ENCODE peak calls at places on chromosome 18, in eight cellular contexts. One of them, this sample, is unnamed.

GRCh38 chr18:6055711-6056110 is 160.4 kb upstream of the TMEM200C start:
- DNase-seq in central memory CD8-positive, alpha-beta T cell: no peak
- DNase-seq in OCI-M1: no peak
- DNase-seq in DMS 273 treated with DMSO at 0.1 percent for 48 hours: no peak
- DNase-seq in foreskin fibroblast: peak
- DNase-seq in DMS153: no peak
- DNase-seq in ascending aorta: no peak
- DNase-seq in left cardiac atrium: no peak
- DNase-seq in this sample: peak

GRCh38 chr18:12029786-12030571 is 48.7 kb downstream of the IMPA2 start:
- DNase-seq in left cardiac atrium: no peak
- DNase-seq in DMS153: no peak
- DNase-seq in central memory CD8-positive, alpha-beta T cell: no peak
- DNase-seq in OCI-M1: no peak
- DNase-seq in DMS 273 treated with DMSO at 0.1 percent for 48 hours: no peak
- DNase-seq in foreskin fibroblast: no peak
- DNase-seq in ascending aorta: no peak
- DNase-seq in this sample: no peak

GRCh38 chr18:44090453-44090852 is 590.2 kb upstream of the SETBP1 start:
- DNase-seq in left cardiac atrium: no peak
- DNase-seq in ascending aorta: no peak
- DNase-seq in OCI-M1: no peak
- DNase-seq in DMS 273 treated with DMSO at 0.1 percent for 48 hours: no peak
- DNase-seq in foreskin fibroblast: no peak
- DNase-seq in central memory CD8-positive, alpha-beta T cell: no peak
- DNase-seq in DMS153: no peak
- DNase-seq in this sample: no peak

GRCh38 chr18:39318008-39318407 is 1752.4 kb upstream of the CELF4 start:
- DNase-seq in left cardiac atrium: no peak
- DNase-seq in central memory CD8-positive, alpha-beta T cell: no peak
- DNase-seq in ascending aorta: no peak
- DNase-seq in DMS153: no peak
- DNase-seq in foreskin fibroblast: no peak
- DNase-seq in OCI-M1: no peak
- DNase-seq in DMS 273 treated with DMSO at 0.1 percent for 48 hours: no peak
- DNase-seq in this sample: no peak

GRCh38 chr18:14092625-14093361 is 39.4 kb downstream of the ZNF519 start:
- DNase-seq in left cardiac atrium: no peak
- DNase-seq in central memory CD8-positive, alpha-beta T cell: no peak
- DNase-seq in DMS 273 treated with DMSO at 0.1 percent for 48 hours: no peak
- DNase-seq in ascending aorta: no peak
- DNase-seq in foreskin fibroblast: no peak
- DNase-seq in OCI-M1: no peak
- DNase-seq in DMS153: no peak
- DNase-seq in this sample: no peak

GRCh38 chr18:79258447-79258846 is 137.3 kb upstream of the NFATC1 start:
- DNase-seq in OCI-M1: peak
- DNase-seq in DMS153: no peak
- DNase-seq in ascending aorta: no peak
- DNase-seq in foreskin fibroblast: no peak
- DNase-seq in DMS 273 treated with DMSO at 0.1 percent for 48 hours: no peak
- DNase-seq in central memory CD8-positive, alpha-beta T cell: no peak
- DNase-seq in left cardiac atrium: no peak
- DNase-seq in this sample: no peak

GRCh38 chr18:46174317-46175039 is 70.3 kb downstream of the HAUS1 start:
- DNase-seq in DMS 273 treated with DMSO at 0.1 percent for 48 hours: no peak
- DNase-seq in DMS153: no peak
- DNase-seq in foreskin fibroblast: peak
- DNase-seq in central memory CD8-positive, alpha-beta T cell: no peak
- DNase-seq in OCI-M1: peak
- DNase-seq in ascending aorta: no peak
- DNase-seq in left cardiac atrium: peak
- DNase-seq in this sample: peak

GRCh38 chr18:49300538-49300937 is 159.9 kb downstream of the DYM start:
- DNase-seq in central memory CD8-positive, alpha-beta T cell: no peak
- DNase-seq in OCI-M1: no peak
- DNase-seq in left cardiac atrium: no peak
- DNase-seq in DMS 273 treated with DMSO at 0.1 percent for 48 hours: no peak
- DNase-seq in foreskin fibroblast: no peak
- DNase-seq in ascending aorta: no peak
- DNase-seq in DMS153: no peak
- DNase-seq in this sample: no peak

GRCh38 chr18:41720226-41720625 is 234.8 kb upstream of the PIK3C3 start:
- DNase-seq in OCI-M1: no peak
- DNase-seq in DMS 273 treated with DMSO at 0.1 percent for 48 hours: no peak
- DNase-seq in central memory CD8-positive, alpha-beta T cell: no peak
- DNase-seq in foreskin fibroblast: no peak
- DNase-seq in DMS153: no peak
- DNase-seq in left cardiac atrium: no peak
- DNase-seq in ascending aorta: no peak
- DNase-seq in this sample: no peak

GRCh38 chr18:26460449-26461091 is 87.8 kb downstream of the KCTD1 start:
- DNase-seq in ascending aorta: no peak
- DNase-seq in left cardiac atrium: peak
- DNase-seq in OCI-M1: peak
- DNase-seq in DMS153: peak
- DNase-seq in foreskin fibroblast: no peak
- DNase-seq in DMS 273 treated with DMSO at 0.1 percent for 48 hours: no peak
- DNase-seq in central memory CD8-positive, alpha-beta T cell: no peak
- DNase-seq in this sample: peak

GRCh38 chr18:62788111-62788510 is 72.8 kb downstream of the PHLPP1 start:
- DNase-seq in DMS 273 treated with DMSO at 0.1 percent for 48 hours: no peak
- DNase-seq in foreskin fibroblast: no peak
- DNase-seq in left cardiac atrium: no peak
- DNase-seq in central memory CD8-positive, alpha-beta T cell: no peak
- DNase-seq in ascending aorta: no peak
- DNase-seq in OCI-M1: no peak
- DNase-seq in DMS153: no peak
- DNase-seq in this sample: no peak

GRCh38 chr18:4285525-4285924 is 169.6 kb downstream of the DLGAP1 start:
- DNase-seq in OCI-M1: no peak
- DNase-seq in ascending aorta: no peak
- DNase-seq in foreskin fibroblast: no peak
- DNase-seq in DMS153: no peak
- DNase-seq in DMS 273 treated with DMSO at 0.1 percent for 48 hours: no peak
- DNase-seq in left cardiac atrium: no peak
- DNase-seq in central memory CD8-positive, alpha-beta T cell: no peak
- DNase-seq in this sample: no peak

GRCh38 chr18:73099759-73100158 is 232.0 kb upstream of the NETO1 start:
- DNase-seq in central memory CD8-positive, alpha-beta T cell: no peak
- DNase-seq in left cardiac atrium: no peak
- DNase-seq in OCI-M1: no peak
- DNase-seq in DMS153: no peak
- DNase-seq in foreskin fibroblast: no peak
- DNase-seq in ascending aorta: no peak
- DNase-seq in DMS 273 treated with DMSO at 0.1 percent for 48 hours: no peak
- DNase-seq in this sample: no peak

GRCh38 chr18:71001597-71001996 is 712.8 kb downstream of the SOCS6 start:
- DNase-seq in foreskin fibroblast: no peak
- DNase-seq in OCI-M1: no peak
- DNase-seq in central memory CD8-positive, alpha-beta T cell: no peak
- DNase-seq in left cardiac atrium: no peak
- DNase-seq in DMS 273 treated with DMSO at 0.1 percent for 48 hours: no peak
- DNase-seq in ascending aorta: no peak
- DNase-seq in DMS153: no peak
- DNase-seq in this sample: no peak

GRCh38 chr18:62448426-62448825 is 74.4 kb upstream of the ZCCHC2 start:
- DNase-seq in DMS153: no peak
- DNase-seq in foreskin fibroblast: no peak
- DNase-seq in OCI-M1: no peak
- DNase-seq in left cardiac atrium: no peak
- DNase-seq in DMS 273 treated with DMSO at 0.1 percent for 48 hours: no peak
- DNase-seq in ascending aorta: no peak
- DNase-seq in central memory CD8-positive, alpha-beta T cell: no peak
- DNase-seq in this sample: no peak

GRCh38 chr18:10417679-10418078 is 36.8 kb upstream of the APCDD1 start:
- DNase-seq in foreskin fibroblast: no peak
- DNase-seq in left cardiac atrium: no peak
- DNase-seq in DMS 273 treated with DMSO at 0.1 percent for 48 hours: no peak
- DNase-seq in ascending aorta: no peak
- DNase-seq in OCI-M1: no peak
- DNase-seq in DMS153: no peak
- DNase-seq in central memory CD8-positive, alpha-beta T cell: no peak
- DNase-seq in this sample: no peak

This sample was measured in brain microvascular endothelial cell.